ENCODE peak calls at places on chromosomes 13 and 19, in eight cellular contexts. H is RWPE1; O is choroid plexus epithelial cell; Z is activated CD4-positive, alpha-beta T cell treated with anti-CD3 and anti-CD28 coated beads for 48 hours; U is GM12878; Y is RPMI8226; F is activated gamma-delta T cell treated with anti-CD3 and anti-CD28 coated beads, Interleukin-2, amount 50 U/mL, for 16 hours; S is anterior cingulate cortex. K is an unnamed sample.

GRCh38 chr19:6528544-6529121 is 2.2 kb upstream of the TNFSF9 start:
- DNase-seq in H (no peak), O (no peak), Z (no peak), U (no peak), Y (peak; percentile 64), F (no peak), S (peak; percentile 10), K (peak; percentile 84)

GRCh38 chr19:14425696-14426138 is 6.6 kb upstream of the DDX39A start:
- DNase-seq in H (no peak), O (peak; percentile 82), Z (no peak), U (no peak), Y (no peak), F (no peak), S (no peak), K (no peak)

GRCh38 chr19:34494601-34495000 is 13.0 kb downstream of the WTIP start:
- DNase-seq in H (no peak), O (no peak), Z (no peak), U (no peak), Y (no peak), F (no peak), S (no peak), K (no peak)

GRCh38 chr19:27764186-27764804 is 1448.7 kb downstream of the UQCRFS1 start:
- DNase-seq in H (no peak), O (no peak), Z (no peak), U (no peak), Y (no peak), F (no peak), S (no peak), K (no peak)

GRCh38 chr19:56869886-56870285 is 29.4 kb upstream of the PEG3 start:
- DNase-seq in H (no peak), O (no peak), Z (no peak), U (no peak), Y (no peak), F (no peak), S (no peak), K (no peak)

GRCh38 chr13:109971745-109972090 is 185.3 kb upstream of the IRS2 start:
- DNase-seq in H (peak; percentile 17), O (peak; percentile 10), Z (no peak), U (no peak), Y (no peak), F (no peak), S (no peak), K (no peak)

GRCh38 chr19:49340069-49340864 is 5.1 kb downstream of the CD37 start:
- DNase-seq in H (peak; percentile 58), O (peak; percentile 50), Z (no peak), U (peak; percentile 93), Y (no peak), F (no peak), S (no peak), K (peak; percentile 83)

GRCh38 chr19:13986348-13986904 is 19.7 kb downstream of the RFX1 start:
- DNase-seq in H (peak; percentile 73), O (peak; percentile 78), Z (peak; percentile 99), U (peak; percentile 93), Y (peak; percentile 91), F (peak; percentile 99), S (peak; percentile 51), K (peak; percentile 91)

K was measured in heart left ventricle.